ENCODE peak calls at places on chromosomes 16 and 17, in nine cellular contexts. M is fibroblast of lung; S is upper lobe of right lung; V is Karpas-422; B is body of pancreas; Z is cardiac muscle cell; P is effector memory CD4-positive, alpha-beta T cell; R is neural progenitor cell; Q is Panc1. A is an unnamed sample.

GRCh38 chr17:43880420-43880991 is 26.8 kb downstream of the MPP2 start:
- DNase-seq in M (peak; percentile 4), S (peak; percentile 71), V (peak; percentile 82), B (peak; percentile 68), Z (peak; percentile 60), P (peak; percentile 12), R (peak; percentile 74), Q (peak; percentile 32), A (no peak)

GRCh38 chr17:74513987-74514631 is 17.2 kb downstream of the CD300LB start:
- DNase-seq in M (peak; percentile 50), S (no peak), V (peak; percentile 74), B (no peak), Z (peak; percentile 40), P (peak; percentile 56), R (peak; percentile 30), Q (peak; percentile 55), A (peak; percentile 11)

GRCh38 chr16:68869492-68870084 is 26.3 kb downstream of the TANGO6 start:
- DNase-seq in M (no peak), S (no peak), V (no peak), B (no peak), Z (no peak), P (no peak), R (no peak), Q (no peak), A (no peak)

GRCh38 chr16:27193300-27193990 is 9.9 kb upstream of the KDM8 start:
- DNase-seq in M (no peak), S (no peak), V (no peak), B (no peak), Z (no peak), P (no peak), R (no peak), Q (no peak), A (no peak)

GRCh38 chr16:85821441-85821901 is 22.0 kb downstream of the COX4I1 start:
- DNase-seq in M (peak; percentile 77), S (peak; percentile 87), V (peak; percentile 92), B (peak; percentile 80), Z (peak; percentile 88), P (peak; percentile 53), R (peak; percentile 87), Q (no peak), A (peak; percentile 22)

GRCh38 chr17:32275060-32276042 is 9.7 kb downstream of the RHBDL3 start:
- DNase-seq in M (peak; percentile 83), S (no peak), V (no peak), B (no peak), Z (no peak), P (no peak), R (no peak), Q (no peak), A (peak; percentile 43)

GRCh38 chr16:56330476-56330875 is 94.9 kb downstream of the AMFR start:
- DNase-seq in M (no peak), S (no peak), V (no peak), B (no peak), Z (no peak), P (no peak), R (no peak), Q (no peak), A (no peak)

GRCh38 chr17:16944334-16945140 is 27.4 kb downstream of the TNFRSF13B start:
- DNase-seq in M (no peak), S (no peak), V (no peak), B (no peak), Z (no peak), P (no peak), R (peak; percentile 0), Q (no peak), A (no peak)

GRCh38 chr16:2839650-2840450 is 9.7 kb downstream of the ZG16B start:
- DNase-seq in M (no peak), S (peak; percentile 55), V (no peak), B (no peak), Z (no peak), P (no peak), R (no peak), Q (no peak), A (no peak)

GRCh38 chr17:63450551-63450950 is 4.4 kb upstream of the CYB561 start:
- DNase-seq in M (no peak), S (no peak), V (no peak), B (no peak), Z (no peak), P (no peak), R (no peak), Q (no peak), A (no peak)

GRCh38 chr16:4288148-4288921 is 15.5 kb upstream of the TFAP4 start:
- DNase-seq in M (peak; percentile 53), S (peak; percentile 90), V (peak; percentile 96), B (peak; percentile 77), Z (peak; percentile 83), P (peak; percentile 70), R (peak; percentile 89), Q (no peak), A (no peak)

GRCh38 chr17:14461131-14461530 is 160.2 kb downstream of the HS3ST3B1 start:
- DNase-seq in M (no peak), S (no peak), V (no peak), B (no peak), Z (no peak), P (no peak), R (peak; percentile 40), Q (no peak), A (no peak)

GRCh38 chr17:81968396-81968745 is 7.4 kb upstream of the NOTUM start:
- DNase-seq in M (no peak), S (no peak), V (no peak), B (no peak), Z (no peak), P (no peak), R (no peak), Q (no peak), A (no peak)

GRCh38 chr17:81967244-81967532 is 6.2 kb upstream of the NOTUM start:
- DNase-seq in M (no peak), S (no peak), V (no peak), B (no peak), Z (no peak), P (no peak), R (no peak), Q (no peak), A (no peak)

GRCh38 chr17:81967533-81968395 is 6.8 kb upstream of the NOTUM start:
- DNase-seq in M (peak; percentile 83), S (peak; percentile 93), V (peak; percentile 90), B (peak; percentile 72), Z (peak; percentile 95), P (peak; percentile 83), R (peak; percentile 94), Q (no peak), A (no peak)

GRCh38 chr17:81964081-81964849 is 3.3 kb upstream of the NOTUM start:
- DNase-seq in M (no peak), S (no peak), V (no peak), B (no peak), Z (no peak), P (no peak), R (no peak), Q (no peak), A (no peak)

DNA sequence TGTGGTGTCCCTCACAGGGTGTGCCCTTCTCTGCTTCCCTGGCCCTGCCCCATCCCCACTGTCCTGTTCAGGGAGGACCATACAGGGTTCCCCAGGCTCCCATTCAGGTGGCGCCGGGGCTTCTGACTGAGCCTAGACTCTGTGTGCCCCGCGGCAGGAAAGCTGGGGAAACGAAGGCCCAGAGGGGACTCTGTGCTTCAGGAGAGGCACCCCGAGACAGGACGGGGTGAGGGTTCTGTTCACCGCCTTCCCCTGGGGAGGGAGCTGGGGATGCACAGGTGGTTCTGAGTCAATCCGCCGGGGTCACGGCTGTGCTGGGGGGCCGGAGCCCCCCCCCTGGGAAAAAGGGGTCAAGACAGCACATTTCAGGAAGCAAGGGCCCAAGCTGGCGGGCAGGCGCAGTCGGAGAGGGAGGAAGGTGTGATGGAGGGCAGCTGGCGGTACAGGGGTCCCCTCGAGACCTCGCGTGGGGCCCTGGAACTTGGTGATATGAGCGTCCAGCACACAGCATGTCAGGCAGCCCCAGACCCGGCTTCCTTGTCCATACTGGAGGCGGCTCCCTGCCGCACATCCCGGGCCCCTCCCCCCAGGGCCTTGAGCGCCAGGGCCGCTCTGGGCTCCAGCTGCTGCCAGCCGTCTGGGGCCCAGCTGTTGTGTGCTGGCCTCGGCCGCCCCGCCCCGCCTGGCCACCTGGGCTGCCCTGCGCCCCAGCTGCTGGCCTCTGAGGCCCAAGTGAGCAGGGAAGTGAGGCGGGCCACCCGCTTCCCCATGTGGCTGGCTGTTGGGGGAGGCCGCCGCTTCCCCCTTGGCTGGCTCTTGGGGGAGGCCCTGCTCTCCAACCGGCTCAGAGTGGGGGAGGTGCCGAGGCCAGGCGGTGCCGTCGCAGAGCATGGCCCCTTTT is 5.6 kb upstream of the NOTUM start:
- DNase-seq in M (peak; percentile 90), S (no peak), V (peak; percentile 65), B (no peak), Z (peak; percentile 41), P (no peak), R (peak; percentile 80), Q (no peak), A (peak; percentile 40)
- H3K4me3 ChIP-seq in M (no peak overlapping the region), S (no peak overlapping the region), V (peak overlapping the region; percentile 62), B (no peak overlapping the region), Z (no peak overlapping the region), P (no peak overlapping the region), R (peak overlapping the region; percentile 8), Q (no peak overlapping the region), A (no peak overlapping the region)

GRCh38 chr17:38672788-38673713 is 1.7 kb downstream of the EPOP start:
- DNase-seq in M (no peak), S (no peak), V (peak; percentile 39), B (no peak), Z (no peak), P (no peak), R (peak; percentile 50), Q (no peak), A (no peak)
- H3K4me3 ChIP-seq in M (no peak overlapping the region), S (peak overlapping the region; percentile 66), V (peak overlapping the region; percentile 91), B (no peak overlapping the region), Z (peak overlapping the region; percentile 54), P (peak overlapping the region; percentile 70), R (peak overlapping the region; percentile 72), Q (peak overlapping the region; percentile 62), A (no peak overlapping the region)

GRCh38 chr17:68603663-68604062 is 2.5 kb upstream of the FAM20A start:
- DNase-seq in M (no peak), S (no peak), V (no peak), B (no peak), Z (no peak), P (no peak), R (no peak), Q (no peak), A (no peak)
- H3K4me3 ChIP-seq in M (no peak overlapping the region), S (no peak overlapping the region), V (no peak overlapping the region), B (no peak overlapping the region), Z (no peak overlapping the region), P (no peak overlapping the region), R (no peak overlapping the region), Q (no peak overlapping the region), A (no peak overlapping the region)

DNA sequence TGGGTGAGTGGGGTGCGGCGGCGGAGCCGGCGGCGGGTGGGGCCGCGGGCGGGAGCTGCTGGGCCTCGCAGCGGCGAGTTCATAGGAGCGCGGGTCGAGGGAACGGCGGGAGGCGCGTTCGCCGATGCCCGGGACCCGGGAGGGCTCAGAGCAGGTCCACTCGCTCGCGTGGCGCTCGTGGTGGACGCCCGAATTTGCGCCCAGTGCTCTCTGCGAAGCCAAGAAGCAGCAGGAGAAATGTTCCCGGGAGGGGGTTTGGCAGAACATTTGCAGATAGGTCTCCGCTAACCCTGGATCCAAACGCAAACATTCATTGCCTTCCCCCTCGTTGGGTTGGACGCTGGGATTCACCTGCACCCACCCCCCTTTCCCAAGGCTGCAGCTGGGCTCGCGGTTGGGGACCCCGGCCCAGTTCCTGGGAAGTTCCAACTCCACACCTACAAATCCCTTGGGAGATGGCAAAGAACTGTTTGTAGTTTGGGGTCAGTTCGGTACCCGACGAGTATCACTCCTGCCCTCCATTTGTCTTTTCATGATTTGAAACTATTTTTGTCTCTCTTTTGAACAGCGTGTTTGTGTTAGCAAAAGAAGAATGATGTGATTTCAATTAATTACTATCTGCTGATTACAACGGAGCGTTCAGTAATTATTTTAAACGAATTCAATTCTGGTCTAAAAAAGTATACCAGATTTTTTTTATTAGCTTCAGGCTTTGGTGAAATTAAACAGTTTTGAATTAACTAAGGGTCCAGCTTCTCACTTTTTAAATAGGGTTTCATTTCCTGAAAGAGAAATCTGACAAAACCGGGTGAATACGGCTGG is 2.3 kb downstream of the NTN1 start:
- DNase-seq in M (no peak), S (no peak), V (no peak), B (no peak), Z (no peak), P (no peak), R (peak; percentile 31), Q (no peak), A (no peak)
- H3K4me3 ChIP-seq in M (no peak overlapping the region), S (peak overlapping the region; percentile 64), V (no peak overlapping the region), B (no peak overlapping the region), Z (no peak overlapping the region), P (peak overlapping the region; percentile 4), R (peak overlapping the region; percentile 74), Q (no peak overlapping the region), A (no peak overlapping the region)